ENCODE peak calls at places on chromosomes 5 and 9, in four cellular contexts. R is GM23338, M is astrocyte, E is AG10803. U is an unnamed sample.

GRCh38 chr5:55714339-55714738 is 2.2 kb upstream of the SLC38A9 start:
- DNase-seq in R (peak; percentile 38), M (no peak), E (no peak), U (peak; percentile 24)

GRCh38 chr9:5562806-5563416 is 52.6 kb downstream of the PDCD1LG2 start:
- DNase-seq in R (no peak), M (peak; percentile 56), E (no peak), U (peak; percentile 43)

GRCh38 chr9:124735121-124735520 is 36.0 kb downstream of the NR6A1 start:
- DNase-seq in R (peak; percentile 47), M (peak; percentile 81), E (peak; percentile 86), U (peak; percentile 66)

GRCh38 chr9:137316012-137316981 is 14.2 kb upstream of the NRARP start:
- DNase-seq in R (peak; percentile 74), M (no peak), E (no peak), U (peak; percentile 76)

GRCh38 chr9:127173063-127173462 is 50.6 kb upstream of the ANGPTL2 start:
- DNase-seq in R (no peak), M (no peak), E (peak; percentile 35), U (no peak)

GRCh38 chr9:34250721-34251120 is 71.9 kb downstream of the UBAP1 start:
- DNase-seq in R (no peak), M (no peak), E (no peak), U (peak; percentile 89)

GRCh38 chr5:142974449-142974848 is 204.3 kb downstream of the ARHGAP26 start:
- DNase-seq in R (no peak), M (no peak), E (peak; percentile 39), U (no peak)

GRCh38 chr9:447230-448025 is 232.8 kb downstream of the DOCK8 start:
- DNase-seq in R (no peak), M (peak; percentile 94), E (peak; percentile 3), U (peak; percentile 98)

GRCh38 chr5:123207321-123207645 is 118.2 kb downstream of the PRDM6 start:
- DNase-seq in R (no peak), M (no peak), E (no peak), U (no peak)
- H3K4me3 ChIP-seq in R (no peak overlapping the region), M (no peak overlapping the region), E (peak overlapping the region; percentile 18), U (no peak overlapping the region)

GRCh38 chr9:123220127-123220526 is 48.3 kb downstream of the STRBP start:
- DNase-seq in R (no peak), M (no peak), E (no peak), U (peak; percentile 31)

GRCh38 chr9:123225995-123226394 is 42.4 kb downstream of the STRBP start:
- DNase-seq in R (no peak), M (peak; percentile 49), E (peak; percentile 3), U (peak; percentile 43)

GRCh38 chr9:123225374-123225813 is 43.0 kb downstream of the STRBP start:
- DNase-seq in R (peak; percentile 90), M (peak; percentile 63), E (peak; percentile 62), U (peak; percentile 90)
- TF ChIP-seq CTCF in R (peak; percentile 69), M (peak; percentile 40), E (peak; percentile 64), U (peak; percentile 68)

GRCh38 chr5:66843065-66843464 is 246.9 kb downstream of the MAST4 start:
- DNase-seq in R (no peak), M (no peak), E (no peak), U (no peak)
- H3K4me3 ChIP-seq in R (no peak overlapping the region), M (no peak overlapping the region), E (no peak overlapping the region), U (no peak overlapping the region)

GRCh38 chr5:138955672-138956295 is 80.6 kb upstream of the LRRTM2 start:
- DNase-seq in R (no peak), M (no peak), E (no peak), U (no peak)

GRCh38 chr5:138954257-138955012 is 79.3 kb upstream of the LRRTM2 start:
- DNase-seq in R (no peak), M (no peak), E (no peak), U (no peak)

GRCh38 chr5:138953370-138954256 is 78.5 kb upstream of the LRRTM2 start:
- DNase-seq in R (no peak), M (peak; percentile 63), E (peak; percentile 73), U (peak; percentile 51)

GRCh38 chr5:138956801-138957200 is 81.7 kb upstream of the LRRTM2 start:
- DNase-seq in R (no peak), M (no peak), E (no peak), U (no peak)

GRCh38 chr5:138955013-138955660 is 80.0 kb upstream of the LRRTM2 start:
- DNase-seq in R (no peak), M (no peak), E (no peak), U (no peak)
- TF ChIP-seq CTCF in R (no peak), M (no peak), E (no peak), U (no peak)

DNA sequence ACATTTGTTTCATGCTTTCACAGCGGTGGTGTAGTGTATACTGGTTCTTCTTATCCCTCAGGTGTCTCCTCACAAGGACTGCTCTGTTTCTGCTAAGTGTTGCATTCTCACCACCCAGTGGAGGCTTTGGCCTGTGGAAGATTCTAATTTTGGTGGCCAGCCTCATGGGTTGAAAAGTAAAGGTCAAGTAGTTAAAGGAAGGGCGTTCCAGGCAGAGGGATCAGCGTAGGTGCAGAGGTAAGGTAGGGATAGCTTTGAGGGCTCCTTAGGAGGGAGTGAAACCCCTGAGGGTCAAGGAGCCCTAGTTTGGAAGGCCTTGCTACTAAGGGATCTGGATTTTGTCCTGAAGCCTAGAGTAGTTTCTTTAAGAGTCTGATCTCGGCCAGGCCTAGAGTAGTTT is 4.6 kb upstream of the RACK1 start:
- DNase-seq in R (no peak), M (no peak), E (no peak), U (no peak)
- H3K4me3 ChIP-seq in R (peak overlapping the region; percentile 100), M (peak overlapping the region; percentile 71), E (peak overlapping the region; percentile 77), U (peak overlapping the region; percentile 91)

GRCh38 chr9:8703904-8704303 is 904.3 kb upstream of the DMAC1 start:
- DNase-seq in R (no peak), M (no peak), E (no peak), U (no peak)
- TF ChIP-seq CTCF in R (no peak), M (no peak), E (no peak), U (no peak)

GRCh38 chr5:95815143-95815729 is 7.3 kb downstream of the GLRX start:
- DNase-seq in R (no peak), M (no peak), E (no peak), U (no peak)

GRCh38 chr5:95818181-95819147 is 4.1 kb downstream of the GLRX start:
- DNase-seq in R (no peak), M (no peak), E (no peak), U (no peak)

GRCh38 chr5:95817430-95817829 is 5.1 kb downstream of the GLRX start:
- DNase-seq in R (peak; percentile 52), M (peak; percentile 92), E (peak; percentile 58), U (peak; percentile 62)

GRCh38 chr5:95816341-95816740 is 6.2 kb downstream of the GLRX start:
- DNase-seq in R (no peak), M (no peak), E (no peak), U (no peak)

GRCh38 chr5:95816803-95817202 is 5.7 kb downstream of the GLRX start:
- DNase-seq in R (no peak), M (no peak), E (no peak), U (no peak)
- H3K4me3 ChIP-seq in R (no peak overlapping the region), M (no peak overlapping the region), E (no peak overlapping the region), U (no peak overlapping the region)

GRCh38 chr5:28084069-28084468 is 1045.7 kb upstream of the CDH9 start:
- DNase-seq in R (no peak), M (no peak), E (no peak), U (no peak)
- TF ChIP-seq CTCF in R (no peak), M (no peak), E (no peak), U (no peak)